ENCODE peak calls at places on chromosome 21, in ten cellular contexts. One of them, this sample, is unnamed.

GRCh38 chr21:41760411-41760810 is 6.4 kb downstream of the RIPK4 start:
- DNase-seq in HS-27A: no peak
- DNase-seq in COR-L47: no peak
- DNase-seq in activated CD4-positive, alpha-beta T cell treated with anti-CD3 and anti-CD28 coated beads for 24 hours: no peak
- DNase-seq in ACHN: no peak
- DNase-seq in NCI-H1417: no peak
- DNase-seq in NCI-H345: no peak
- DNase-seq in fibroblast of the aortic adventitia: no peak
- DNase-seq in psoas muscle: no peak
- DNase-seq in Caki2: no peak
- DNase-seq in this sample: no peak

GRCh38 chr21:36504067-36505058 is 24.4 kb upstream of the CLDN14 start:
- DNase-seq in COR-L47: peak
- DNase-seq in fibroblast of the aortic adventitia: peak
- DNase-seq in activated CD4-positive, alpha-beta T cell treated with anti-CD3 and anti-CD28 coated beads for 24 hours: peak
- DNase-seq in HS-27A: peak
- DNase-seq in NCI-H1417: peak
- DNase-seq in NCI-H345: peak
- DNase-seq in psoas muscle: no peak
- DNase-seq in ACHN: peak
- DNase-seq in Caki2: peak
- DNase-seq in this sample: no peak

GRCh38 chr21:27425172-27425571 is 458.3 kb upstream of the ADAMTS5 start:
- DNase-seq in Caki2: peak
- DNase-seq in NCI-H1417: no peak
- DNase-seq in activated CD4-positive, alpha-beta T cell treated with anti-CD3 and anti-CD28 coated beads for 24 hours: no peak
- DNase-seq in HS-27A: peak
- DNase-seq in psoas muscle: no peak
- DNase-seq in fibroblast of the aortic adventitia: peak
- DNase-seq in NCI-H345: no peak
- DNase-seq in COR-L47: no peak
- DNase-seq in ACHN: peak
- DNase-seq in this sample: no peak

GRCh38 chr21:41762753-41763152 is 4.1 kb downstream of the RIPK4 start:
- DNase-seq in NCI-H1417: no peak
- DNase-seq in HS-27A: no peak
- DNase-seq in NCI-H345: no peak
- DNase-seq in activated CD4-positive, alpha-beta T cell treated with anti-CD3 and anti-CD28 coated beads for 24 hours: no peak
- DNase-seq in Caki2: no peak
- DNase-seq in fibroblast of the aortic adventitia: no peak
- DNase-seq in psoas muscle: no peak
- DNase-seq in COR-L47: no peak
- DNase-seq in ACHN: no peak
- DNase-seq in this sample: no peak

GRCh38 chr21:42829417-42829816 is 49.9 kb downstream of the WDR4 start:
- DNase-seq in Caki2: no peak
- DNase-seq in activated CD4-positive, alpha-beta T cell treated with anti-CD3 and anti-CD28 coated beads for 24 hours: no peak
- DNase-seq in COR-L47: no peak
- DNase-seq in HS-27A: no peak
- DNase-seq in fibroblast of the aortic adventitia: no peak
- DNase-seq in NCI-H1417: no peak
- DNase-seq in psoas muscle: no peak
- DNase-seq in NCI-H345: no peak
- DNase-seq in ACHN: no peak
- DNase-seq in this sample: no peak

GRCh38 chr21:44510508-44511218 is 29.3 kb downstream of the KRTAP10-1 start:
- DNase-seq in HS-27A: no peak
- DNase-seq in fibroblast of the aortic adventitia: peak
- DNase-seq in NCI-H1417: peak
- DNase-seq in Caki2: peak
- DNase-seq in ACHN: peak
- DNase-seq in COR-L47: peak
- DNase-seq in activated CD4-positive, alpha-beta T cell treated with anti-CD3 and anti-CD28 coated beads for 24 hours: peak
- DNase-seq in NCI-H345: peak
- DNase-seq in psoas muscle: peak
- DNase-seq in this sample: peak

GRCh38 chr21:36698160-36699025 is 522 bp upstream of the SIM2 start:
- DNase-seq in activated CD4-positive, alpha-beta T cell treated with anti-CD3 and anti-CD28 coated beads for 24 hours: no peak
- DNase-seq in HS-27A: no peak
- DNase-seq in ACHN: peak
- DNase-seq in NCI-H345: peak
- DNase-seq in Caki2: peak
- DNase-seq in psoas muscle: no peak
- DNase-seq in COR-L47: no peak
- DNase-seq in fibroblast of the aortic adventitia: no peak
- DNase-seq in NCI-H1417: no peak
- DNase-seq in this sample: no peak

GRCh38 chr21:38181101-38181500 is 75.7 kb upstream of the KCNJ15 start:
- DNase-seq in fibroblast of the aortic adventitia: peak
- DNase-seq in COR-L47: no peak
- DNase-seq in psoas muscle: no peak
- DNase-seq in NCI-H345: no peak
- DNase-seq in NCI-H1417: no peak
- DNase-seq in Caki2: no peak
- DNase-seq in activated CD4-positive, alpha-beta T cell treated with anti-CD3 and anti-CD28 coated beads for 24 hours: no peak
- DNase-seq in HS-27A: no peak
- DNase-seq in ACHN: no peak
- DNase-seq in this sample: no peak

GRCh38 chr21:42102063-42102462 is 30.9 kb downstream of the UMODL1 start:
- DNase-seq in NCI-H1417: peak
- DNase-seq in Caki2: peak
- DNase-seq in ACHN: peak
- DNase-seq in fibroblast of the aortic adventitia: no peak
- DNase-seq in HS-27A: no peak
- DNase-seq in psoas muscle: no peak
- DNase-seq in activated CD4-positive, alpha-beta T cell treated with anti-CD3 and anti-CD28 coated beads for 24 hours: no peak
- DNase-seq in COR-L47: no peak
- DNase-seq in NCI-H345: no peak
- DNase-seq in this sample: no peak

GRCh38 chr21:42533306-42533962 is 19.8 kb downstream of the SLC37A1 start:
- DNase-seq in activated CD4-positive, alpha-beta T cell treated with anti-CD3 and anti-CD28 coated beads for 24 hours: no peak
- DNase-seq in COR-L47: no peak
- DNase-seq in Caki2: no peak
- DNase-seq in fibroblast of the aortic adventitia: no peak
- DNase-seq in psoas muscle: no peak
- DNase-seq in NCI-H1417: no peak
- DNase-seq in HS-27A: no peak
- DNase-seq in ACHN: no peak
- DNase-seq in NCI-H345: no peak
- DNase-seq in this sample: no peak

GRCh38 chr21:33229776-33230517 is at the start of gene IFNAR2:
- DNase-seq in ACHN: peak
- DNase-seq in Caki2: peak
- DNase-seq in NCI-H1417: peak
- DNase-seq in activated CD4-positive, alpha-beta T cell treated with anti-CD3 and anti-CD28 coated beads for 24 hours: peak
- DNase-seq in psoas muscle: peak
- DNase-seq in HS-27A: peak
- DNase-seq in COR-L47: peak
- DNase-seq in NCI-H345: peak
- DNase-seq in fibroblast of the aortic adventitia: peak
- DNase-seq in this sample: peak

GRCh38 chr21:43764576-43765495 is 11.3 kb downstream of the CSTB start:
- DNase-seq in psoas muscle: no peak
- DNase-seq in NCI-H345: no peak
- DNase-seq in ACHN: no peak
- DNase-seq in activated CD4-positive, alpha-beta T cell treated with anti-CD3 and anti-CD28 coated beads for 24 hours: no peak
- DNase-seq in NCI-H1417: no peak
- DNase-seq in HS-27A: no peak
- DNase-seq in Caki2: peak
- DNase-seq in fibroblast of the aortic adventitia: peak
- DNase-seq in COR-L47: no peak
- DNase-seq in this sample: no peak